ENCODE peak calls at places on chromosomes 4 and X, in eight cellular contexts. H is MCF 10A, M is nucleus accumbens, V is MG63, C is GM12891, A is GM04504, X is memory B cell, J is brain microvascular endothelial cell. S is an unnamed sample.

GRCh38 chr4:146485968-146486367 is 35.8 kb downstream of the SLC10A7 start:
- DNase-seq in M (no peak), C (no peak), V (no peak), A (no peak), J (no peak), H (no peak), X (no peak), S (no peak)

GRCh38 chr4:83629945-83630684 is 94.2 kb downstream of the GPAT3 start:
- DNase-seq in X (no peak), H (peak), M (no peak), A (no peak), V (no peak), C (no peak), J (peak), S (peak)

GRCh38 chr4:84578540-84579409 is 4.2 kb upstream of the CDS1 start:
- DNase-seq in M (no peak), J (peak), A (no peak), H (peak), V (no peak), X (no peak), C (no peak), S (peak)

GRCh38 chr4:148054275-148054674 is 322.4 kb downstream of the ARHGAP10 start:
- DNase-seq in M (no peak), X (no peak), H (peak), J (peak), A (no peak), V (no peak), C (no peak), S (no peak)

GRCh38 chr4:2411786-2412510 is 6.5 kb downstream of the ZFYVE28 start:
- DNase-seq in M (no peak), V (no peak), C (no peak), H (no peak), X (no peak), J (no peak), A (no peak), S (no peak)

GRCh38 chrX:153878969-153879653 is 6.9 kb downstream of the L1CAM start:
- DNase-seq in H (no peak), A (no peak), C (no peak), V (no peak), M (peak), J (no peak), X (no peak), S (no peak)

GRCh38 chr4:169268951-169269781 is 1.6 kb downstream of the SH3RF1 start:
- DNase-seq in C (no peak), X (no peak), H (peak), A (peak), M (no peak), V (peak), J (peak), S (peak)

GRCh38 chr4:7872264-7872771 is 67.3 kb downstream of the AFAP1 start:
- DNase-seq in V (peak), X (no peak), M (no peak), H (peak), A (peak), J (peak), C (no peak), S (peak)

GRCh38 chr4:123120473-123120872 is 198.1 kb upstream of the NUDT6 start:
- DNase-seq in M (no peak), A (no peak), J (peak), V (peak), C (no peak), X (no peak), H (peak), S (peak)

GRCh38 chr4:85512446-85513205 is 37.7 kb downstream of the ARHGAP24 start:
- DNase-seq in M (no peak), C (no peak), H (no peak), J (no peak), V (no peak), X (no peak), A (no peak), S (no peak)

GRCh38 chrX:46978341-46979291 is 66.4 kb downstream of the JADE3 start:
- DNase-seq in C (peak), M (no peak), X (peak), H (peak), V (peak), A (peak), J (peak), S (peak)

GRCh38 chrX:109830704-109831206 is 97.7 kb upstream of the ACSL4 start:
- DNase-seq in V (no peak), A (peak), J (no peak), C (no peak), M (no peak), H (peak), X (no peak), S (peak)

GRCh38 chr4:149045731-149046130 is 603.5 kb upstream of the NR3C2 start:
- DNase-seq in J (no peak), C (no peak), H (no peak), A (no peak), X (no peak), V (no peak), M (no peak), S (no peak)

GRCh38 chr4:158018090-158018808 is 154.6 kb downstream of the GASK1B start:
- DNase-seq in X (no peak), J (no peak), C (no peak), A (no peak), M (no peak), H (no peak), V (no peak), S (no peak)

GRCh38 chr4:153148796-153149195 is 55.4 kb upstream of the TRIM2 start:
- DNase-seq in A (no peak), H (no peak), J (no peak), X (no peak), C (no peak), V (peak), M (no peak), S (peak)